ENCODE peak calls at places on chromosomes 5 and 9, in seven cellular contexts. One of them, this sample, is unnamed.
A peak's percentile ranks its signal among the peaks of the same experiment; 100 is the strongest.

GRCh38 chr9:14221558-14221957 is 92.4 kb downstream of the NFIB start:
- DNase-seq in NCI-H1092: no peak
- DNase-seq in spleen: no peak
- DNase-seq in Peyer's patch: no peak
- DNase-seq in NCI-H446 treated with DMSO at 0.1 percent for 48 hours: peak; percentile 100
- DNase-seq in CD4-positive, alpha-beta T cell: no peak
- DNase-seq in EH: peak; percentile 76
- DNase-seq in this sample: no peak

GRCh38 chr5:61840354-61840753 is 465.7 kb upstream of the KIF2A start:
- DNase-seq in NCI-H1092: no peak
- DNase-seq in spleen: no peak
- DNase-seq in Peyer's patch: no peak
- DNase-seq in NCI-H446 treated with DMSO at 0.1 percent for 48 hours: no peak
- DNase-seq in CD4-positive, alpha-beta T cell: no peak
- DNase-seq in EH: peak; percentile 4
- DNase-seq in this sample: no peak

GRCh38 chr5:122753500-122753899 is 21.4 kb upstream of the SNX2 start:
- DNase-seq in NCI-H1092: no peak
- DNase-seq in spleen: no peak
- DNase-seq in Peyer's patch: no peak
- DNase-seq in NCI-H446 treated with DMSO at 0.1 percent for 48 hours: no peak
- DNase-seq in CD4-positive, alpha-beta T cell: no peak
- DNase-seq in EH: no peak
- DNase-seq in this sample: no peak

GRCh38 chr5:103333376-103333775 is 74.8 kb downstream of the MACIR start:
- DNase-seq in NCI-H1092: no peak
- DNase-seq in spleen: no peak
- DNase-seq in Peyer's patch: no peak
- DNase-seq in NCI-H446 treated with DMSO at 0.1 percent for 48 hours: no peak
- DNase-seq in CD4-positive, alpha-beta T cell: no peak
- DNase-seq in EH: peak; percentile 15
- DNase-seq in this sample: no peak

GRCh38 chr9:114291064-114291474 is 31.8 kb upstream of the ORM1 start:
- DNase-seq in NCI-H1092: peak; percentile 52
- DNase-seq in spleen: peak; percentile 91
- DNase-seq in Peyer's patch: peak; percentile 84
- DNase-seq in NCI-H446 treated with DMSO at 0.1 percent for 48 hours: no peak
- DNase-seq in CD4-positive, alpha-beta T cell: peak; percentile 67
- DNase-seq in EH: peak; percentile 74
- DNase-seq in this sample: peak; percentile 27

GRCh38 chr5:132775439-132776076 is 1.5 kb downstream of the SEPTIN8 start:
- DNase-seq in NCI-H1092: no peak
- DNase-seq in spleen: no peak
- DNase-seq in Peyer's patch: no peak
- DNase-seq in NCI-H446 treated with DMSO at 0.1 percent for 48 hours: no peak
- DNase-seq in CD4-positive, alpha-beta T cell: no peak
- DNase-seq in EH: peak; percentile 23
- DNase-seq in this sample: no peak

GRCh38 chr5:134006119-134006514 is 1.3 kb upstream of the VDAC1 start:
- DNase-seq in NCI-H1092: no peak
- DNase-seq in spleen: peak; percentile 73
- DNase-seq in Peyer's patch: no peak
- DNase-seq in NCI-H446 treated with DMSO at 0.1 percent for 48 hours: no peak
- DNase-seq in CD4-positive, alpha-beta T cell: no peak
- DNase-seq in EH: no peak
- DNase-seq in this sample: no peak

GRCh38 chr9:14687042-14687719 is 6.1 kb downstream of the ZDHHC21 start:
- DNase-seq in NCI-H1092: no peak
- DNase-seq in spleen: peak; percentile 39
- DNase-seq in Peyer's patch: no peak
- DNase-seq in NCI-H446 treated with DMSO at 0.1 percent for 48 hours: no peak
- DNase-seq in CD4-positive, alpha-beta T cell: no peak
- DNase-seq in EH: peak; percentile 89
- DNase-seq in this sample: no peak

GRCh38 chr5:149959406-149960236 is 937 bp upstream of the SLC26A2 start:
- DNase-seq in NCI-H1092: no peak
- DNase-seq in spleen: no peak
- DNase-seq in Peyer's patch: no peak
- DNase-seq in NCI-H446 treated with DMSO at 0.1 percent for 48 hours: no peak
- DNase-seq in CD4-positive, alpha-beta T cell: peak; percentile 1
- DNase-seq in EH: peak; percentile 57
- DNase-seq in this sample: no peak

GRCh38 chr9:134416385-134417022 is 90.2 kb downstream of the RXRA start:
- DNase-seq in NCI-H1092: no peak
- DNase-seq in spleen: no peak
- DNase-seq in Peyer's patch: no peak
- DNase-seq in NCI-H446 treated with DMSO at 0.1 percent for 48 hours: no peak
- DNase-seq in CD4-positive, alpha-beta T cell: no peak
- DNase-seq in EH: no peak
- DNase-seq in this sample: no peak

GRCh38 chr9:114799441-114799840 is 6.4 kb downstream of the TNFSF15 start:
- DNase-seq in NCI-H1092: no peak
- DNase-seq in spleen: no peak
- DNase-seq in Peyer's patch: no peak
- DNase-seq in NCI-H446 treated with DMSO at 0.1 percent for 48 hours: no peak
- DNase-seq in CD4-positive, alpha-beta T cell: no peak
- DNase-seq in EH: peak; percentile 14
- DNase-seq in this sample: no peak

GRCh38 chr9:117354252-117354847 is 60.5 kb downstream of the ASTN2 start:
- DNase-seq in NCI-H1092: no peak
- DNase-seq in spleen: no peak
- DNase-seq in Peyer's patch: no peak
- DNase-seq in NCI-H446 treated with DMSO at 0.1 percent for 48 hours: peak; percentile 23
- DNase-seq in CD4-positive, alpha-beta T cell: no peak
- DNase-seq in EH: no peak
- DNase-seq in this sample: no peak

GRCh38 chr5:133652951-133653601 is 40.7 kb upstream of the FSTL4 start:
- DNase-seq in NCI-H1092: no peak
- DNase-seq in spleen: no peak
- DNase-seq in Peyer's patch: no peak
- DNase-seq in NCI-H446 treated with DMSO at 0.1 percent for 48 hours: no peak
- DNase-seq in CD4-positive, alpha-beta T cell: no peak
- DNase-seq in EH: no peak
- DNase-seq in this sample: no peak

GRCh38 chr5:89694026-89694540 is 715.5 kb downstream of the CETN3 start:
- DNase-seq in NCI-H1092: no peak
- DNase-seq in spleen: no peak
- DNase-seq in Peyer's patch: no peak
- DNase-seq in NCI-H446 treated with DMSO at 0.1 percent for 48 hours: no peak
- DNase-seq in CD4-positive, alpha-beta T cell: no peak
- DNase-seq in EH: no peak
- DNase-seq in this sample: no peak

GRCh38 chr5:1300581-1301083 is 5.8 kb upstream of the TERT start:
- DNase-seq in NCI-H1092: no peak
- DNase-seq in spleen: peak; percentile 64
- DNase-seq in Peyer's patch: peak; percentile 43
- DNase-seq in NCI-H446 treated with DMSO at 0.1 percent for 48 hours: no peak
- DNase-seq in CD4-positive, alpha-beta T cell: no peak
- DNase-seq in EH: no peak
- DNase-seq in this sample: no peak

GRCh38 chr9:19465571-19466267 is 56.9 kb downstream of the ACER2 start:
- DNase-seq in NCI-H1092: no peak
- DNase-seq in spleen: no peak
- DNase-seq in Peyer's patch: no peak
- DNase-seq in NCI-H446 treated with DMSO at 0.1 percent for 48 hours: no peak
- DNase-seq in CD4-positive, alpha-beta T cell: no peak
- DNase-seq in EH: peak; percentile 26
- DNase-seq in this sample: no peak

GRCh38 chr5:168596927-168597326 is 17.8 kb upstream of the PANK3 start:
- DNase-seq in NCI-H1092: no peak
- DNase-seq in spleen: no peak
- DNase-seq in Peyer's patch: no peak
- DNase-seq in NCI-H446 treated with DMSO at 0.1 percent for 48 hours: no peak
- DNase-seq in CD4-positive, alpha-beta T cell: no peak
- DNase-seq in EH: no peak
- DNase-seq in this sample: no peak

GRCh38 chr5:36323926-36324781 is 22.5 kb upstream of the RANBP3L start:
- DNase-seq in NCI-H1092: no peak
- DNase-seq in spleen: no peak
- DNase-seq in Peyer's patch: no peak
- DNase-seq in NCI-H446 treated with DMSO at 0.1 percent for 48 hours: no peak
- DNase-seq in CD4-positive, alpha-beta T cell: no peak
- DNase-seq in EH: no peak
- DNase-seq in this sample: no peak

GRCh38 chr9:134490446-134490845 is 151.2 kb upstream of the COL5A1 start:
- DNase-seq in NCI-H1092: no peak
- DNase-seq in spleen: no peak
- DNase-seq in Peyer's patch: no peak
- DNase-seq in NCI-H446 treated with DMSO at 0.1 percent for 48 hours: no peak
- DNase-seq in CD4-positive, alpha-beta T cell: no peak
- DNase-seq in EH: no peak
- DNase-seq in this sample: no peak

GRCh38 chr5:145129797-145130196 is 705.3 kb downstream of the PRELID2 start:
- DNase-seq in NCI-H1092: no peak
- DNase-seq in spleen: no peak
- DNase-seq in Peyer's patch: no peak
- DNase-seq in NCI-H446 treated with DMSO at 0.1 percent for 48 hours: no peak
- DNase-seq in CD4-positive, alpha-beta T cell: no peak
- DNase-seq in EH: no peak
- DNase-seq in this sample: no peak

GRCh38 chr5:154248691-154249090 is 58.2 kb downstream of the GALNT10 start:
- DNase-seq in NCI-H1092: no peak
- DNase-seq in spleen: no peak
- DNase-seq in Peyer's patch: no peak
- DNase-seq in NCI-H446 treated with DMSO at 0.1 percent for 48 hours: no peak
- DNase-seq in CD4-positive, alpha-beta T cell: no peak
- DNase-seq in EH: no peak
- DNase-seq in this sample: no peak

GRCh38 chr9:124973807-124974206 is 32.9 kb upstream of the GOLGA1 start:
- DNase-seq in NCI-H1092: no peak
- DNase-seq in spleen: no peak
- DNase-seq in Peyer's patch: no peak
- DNase-seq in NCI-H446 treated with DMSO at 0.1 percent for 48 hours: no peak
- DNase-seq in CD4-positive, alpha-beta T cell: no peak
- DNase-seq in EH: no peak
- DNase-seq in this sample: no peak

GRCh38 chr5:1060535-1060981 is 51.3 kb downstream of the SLC12A7 start:
- DNase-seq in NCI-H1092: no peak
- DNase-seq in spleen: no peak
- DNase-seq in Peyer's patch: no peak
- DNase-seq in NCI-H446 treated with DMSO at 0.1 percent for 48 hours: no peak
- DNase-seq in CD4-positive, alpha-beta T cell: no peak
- DNase-seq in EH: no peak
- DNase-seq in this sample: no peak

GRCh38 chr5:133792025-133792424 is 176.4 kb downstream of the C5orf15 start:
- DNase-seq in NCI-H1092: no peak
- DNase-seq in spleen: no peak
- DNase-seq in Peyer's patch: no peak
- DNase-seq in NCI-H446 treated with DMSO at 0.1 percent for 48 hours: no peak
- DNase-seq in CD4-positive, alpha-beta T cell: no peak
- DNase-seq in EH: no peak
- DNase-seq in this sample: no peak

GRCh38 chr5:130896636-130897035 is 268.4 kb downstream of the HINT1 start:
- DNase-seq in NCI-H1092: no peak
- DNase-seq in spleen: no peak
- DNase-seq in Peyer's patch: no peak
- DNase-seq in NCI-H446 treated with DMSO at 0.1 percent for 48 hours: no peak
- DNase-seq in CD4-positive, alpha-beta T cell: no peak
- DNase-seq in EH: no peak
- DNase-seq in this sample: no peak

GRCh38 chr9:109705515-109705914 is 74.5 kb upstream of the PALM2AKAP2 start:
- DNase-seq in NCI-H1092: no peak
- DNase-seq in spleen: no peak
- DNase-seq in Peyer's patch: no peak
- DNase-seq in NCI-H446 treated with DMSO at 0.1 percent for 48 hours: no peak
- DNase-seq in CD4-positive, alpha-beta T cell: no peak
- DNase-seq in EH: peak; percentile 73
- DNase-seq in this sample: no peak

This sample was measured in NCI-H2107.